ENCODE peak calls at places on chromosome 1, in ten cellular contexts. M is RWPE1, Q is Calu3, R is progenitor cell of endocrine pancreas, T is cardiac fibroblast, X is glutamatergic neuron, Y is pancreas, V is heart right ventricle, F is IMR-90, S is esophagus squamous epithelium. L is an unnamed sample.

GRCh38 chr1:48471103-48471502 is 901 bp downstream of the SPATA6 start:
- DNase-seq in M (no peak), Q (peak; percentile 2), F (no peak), R (no peak), T (peak; percentile 27), V (no peak), S (no peak), X (no peak), Y (no peak), L (no peak)

GRCh38 chr1:84069236-84069845 is 70.4 kb upstream of the TTLL7 start:
- DNase-seq in X (no peak), S (no peak), F (no peak), T (no peak), Y (no peak), Q (no peak), M (no peak), V (no peak), R (no peak), L (no peak)

GRCh38 chr1:189597083-189597482 is 880.6 kb downstream of the BRINP3 start:
- DNase-seq in M (no peak), X (no peak), F (no peak), S (no peak), R (no peak), V (no peak), Y (no peak), Q (peak; percentile 77), T (no peak), L (no peak)

GRCh38 chr1:33715195-33715811 is 148.6 kb upstream of the HMGB4 start:
- DNase-seq in Y (no peak), T (no peak), Q (no peak), F (no peak), S (no peak), M (no peak), V (no peak), R (no peak), X (no peak), L (no peak)

GRCh38 chr1:9835758-9836631 is 12.2 kb upstream of the CLSTN1 start:
- DNase-seq in M (peak; percentile 90), R (no peak), X (peak; percentile 69), Q (peak; percentile 15), V (no peak), Y (no peak), F (peak; percentile 13), T (peak; percentile 60), S (no peak), L (no peak)

GRCh38 chr1:157110003-157110402 is 10.4 kb upstream of the ETV3L start:
- DNase-seq in V (no peak), X (no peak), S (no peak), T (no peak), Q (no peak), R (no peak), M (no peak), Y (no peak), F (no peak), L (no peak)

GRCh38 chr1:161962094-161962887 is 61.4 kb downstream of the OLFML2B start:
- DNase-seq in X (no peak), M (peak; percentile 69), T (peak; percentile 82), Y (no peak), Q (peak; percentile 8), V (no peak), R (no peak), S (no peak), F (peak; percentile 87), L (peak; percentile 68)

GRCh38 chr1:10978719-10979118 is 33.7 kb upstream of the TARDBP start:
- DNase-seq in X (no peak), V (no peak), T (no peak), M (no peak), S (no peak), Y (no peak), F (no peak), R (no peak), Q (no peak), L (no peak)

GRCh38 chr1:45499415-45499769 is 481 bp downstream of the CCDC163 start:
- DNase-seq in T (no peak), F (no peak), X (no peak), Y (no peak), M (no peak), V (no peak), Q (no peak), R (no peak), S (no peak), L (peak; percentile 48)

DNA sequence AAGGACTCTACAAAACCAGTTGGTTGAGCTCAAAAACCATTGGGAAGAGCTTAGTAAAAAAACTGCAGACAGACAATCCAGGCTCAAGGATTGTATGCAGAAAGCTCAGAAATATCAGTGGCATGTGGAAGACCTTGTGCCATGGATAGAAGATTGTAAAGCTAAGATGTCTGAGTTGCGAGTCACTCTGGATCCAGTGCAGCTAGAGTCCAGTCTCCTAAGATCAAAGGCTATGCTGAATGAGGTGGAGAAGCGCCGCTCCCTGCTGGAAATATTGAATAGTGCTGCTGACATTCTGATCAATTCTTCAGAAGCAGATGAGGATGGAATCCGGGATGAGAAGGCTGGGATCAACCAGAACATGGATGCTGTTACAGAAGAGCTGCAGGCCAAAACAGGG is 104.0 kb upstream of the BMP8A start:
- DNase-seq in T (peak; percentile 82), V (no peak), F (peak; percentile 94), Y (no peak), S (no peak), X (no peak), R (no peak), Q (peak; percentile 36), M (peak; percentile 68), L (no peak)
- TF ChIP-seq CTCF in T (peak; percentile 34), V (no peak), F (peak; percentile 53), Y (no peak), S (no peak), X (no peak), R (no peak), Q (peak; percentile 36), M (no peak), L (no peak)

DNA sequence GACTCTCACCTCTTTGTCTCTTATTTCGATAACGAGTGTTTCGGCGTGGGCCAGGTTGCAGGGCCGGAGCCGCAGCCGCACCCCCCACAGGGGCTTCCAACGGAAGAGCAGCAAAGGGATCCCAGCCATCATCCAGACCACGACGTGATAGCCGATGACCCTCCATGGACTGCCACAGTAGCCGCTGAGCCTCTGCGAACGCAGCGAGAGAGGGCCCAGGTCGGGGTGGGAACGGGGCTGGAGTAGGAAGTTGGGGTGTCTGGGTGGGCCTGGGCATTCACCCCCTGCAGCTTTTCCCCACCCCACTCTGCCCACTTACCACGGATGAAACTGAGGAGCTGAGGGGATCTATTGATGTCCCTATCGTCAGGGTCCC is 6.4 kb downstream of the ATP13A2 start:
- DNase-seq in T (no peak), Q (no peak), V (no peak), M (no peak), X (no peak), Y (no peak), F (no peak), R (no peak), S (no peak), L (no peak)
- TF ChIP-seq CTCF in T (no peak), Q (no peak), V (no peak), M (no peak), X (no peak), Y (no peak), F (no peak), R (no peak), S (no peak), L (no peak)

DNA sequence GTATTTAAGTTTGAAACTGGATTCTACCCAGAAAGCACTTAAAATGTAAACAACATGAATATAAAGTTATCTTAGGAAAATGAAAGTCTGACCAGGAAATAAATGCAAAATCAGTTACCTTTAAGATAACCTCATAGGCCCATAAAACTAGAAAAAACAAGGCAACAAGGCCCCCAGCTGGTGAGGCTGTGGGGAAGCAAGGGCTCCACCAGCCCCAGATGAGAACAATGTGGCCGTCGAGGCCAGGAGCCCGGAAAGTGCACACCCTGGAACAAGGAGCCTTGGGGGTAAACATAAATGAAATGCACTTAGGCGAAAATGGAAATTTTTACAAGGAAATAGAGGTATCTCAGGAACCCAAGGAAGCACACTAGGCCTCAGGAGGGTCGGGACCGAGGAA is 37.9 kb upstream of the BMP8B start:
- DNase-seq in T (no peak), X (no peak), F (no peak), Q (no peak), M (no peak), S (no peak), R (no peak), Y (no peak), V (no peak), L (no peak)
- TF ChIP-seq CTCF in T (no peak), X (no peak), F (no peak), Q (no peak), M (no peak), S (no peak), R (no peak), Y (no peak), V (no peak), L (no peak)

DNA sequence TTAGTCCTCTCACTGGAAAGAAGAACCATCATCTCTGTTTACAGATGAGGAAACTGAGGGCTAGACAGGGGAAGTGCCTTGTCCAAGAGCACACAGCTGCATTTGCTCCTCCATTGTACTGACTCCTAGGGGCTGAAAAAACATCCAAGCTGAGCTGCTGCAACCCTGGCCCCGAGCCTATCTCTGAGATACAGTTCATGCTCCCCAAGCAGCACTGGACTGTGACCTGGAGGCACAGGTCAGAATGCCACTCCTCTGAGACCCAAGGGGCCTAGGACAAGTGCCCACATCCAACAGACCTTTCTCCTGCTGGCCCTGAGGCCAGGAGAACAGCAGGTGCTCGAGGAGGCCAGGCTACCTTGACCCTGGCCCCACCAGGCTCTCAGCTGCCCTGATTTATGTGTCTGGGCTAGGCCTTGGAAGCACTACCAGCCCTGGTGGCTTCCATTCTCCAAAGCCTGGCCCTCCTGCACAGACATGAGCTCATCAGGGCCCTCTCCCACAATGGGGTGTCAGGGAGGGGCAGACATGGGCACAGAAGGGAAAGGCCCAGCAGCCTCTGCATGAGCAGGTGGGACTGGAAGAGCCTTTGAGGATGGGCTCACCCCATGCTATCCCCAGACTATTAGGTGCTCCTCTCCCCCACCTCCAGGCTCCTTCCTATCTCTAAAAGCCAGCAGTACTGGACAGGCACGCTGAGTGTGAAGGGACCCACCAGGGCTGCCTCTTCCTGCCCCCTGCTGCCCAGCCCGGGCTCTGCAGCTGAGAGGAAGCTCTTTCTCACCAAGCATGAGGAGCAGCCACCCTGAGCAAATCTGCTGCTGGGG is 18.9 kb downstream of the ADGRB2 start:
- DNase-seq in F (peak; percentile 53), Q (peak; percentile 84), T (peak; percentile 76), M (no peak), Y (peak; percentile 80), V (peak; percentile 61), S (no peak), X (peak; percentile 87), R (peak; percentile 59), L (peak; percentile 87)
- TF ChIP-seq CTCF in F (peak; percentile 89), Q (peak; percentile 68), T (peak; percentile 95), M (no peak), Y (peak; percentile 39), V (peak; percentile 52), S (no peak), X (peak; percentile 76), R (peak; percentile 73), L (peak; percentile 70)

DNA sequence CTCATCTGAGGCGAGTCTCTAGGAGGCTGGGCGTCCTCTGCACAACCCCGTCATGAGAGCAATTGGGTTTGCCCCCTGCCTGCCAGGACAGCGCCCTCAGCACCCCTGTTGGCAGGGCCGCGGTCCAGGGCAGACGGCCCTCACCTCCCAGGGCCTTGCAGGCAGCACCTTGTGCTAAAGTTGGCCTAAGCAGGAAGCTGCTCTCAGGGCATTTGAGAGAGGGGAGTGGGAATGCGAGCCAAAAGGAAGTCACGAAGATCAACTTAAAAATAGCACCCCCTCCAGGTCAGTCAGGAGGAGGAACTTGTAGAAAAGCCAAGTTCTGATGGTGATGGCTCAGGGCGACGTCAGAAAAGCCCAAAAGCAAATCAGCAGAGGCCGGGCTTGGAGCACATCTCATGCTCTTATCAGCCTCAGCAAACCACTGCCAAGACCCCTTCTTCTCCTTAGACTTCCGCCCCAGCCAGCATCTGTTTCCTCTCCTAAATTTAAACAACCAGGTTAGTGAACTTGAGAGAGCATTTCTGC is 12.6 kb upstream of the ADORA3 start:
- DNase-seq in T (peak; percentile 82), R (no peak), Y (no peak), S (no peak), X (no peak), V (peak; percentile 47), Q (no peak), F (peak; percentile 82), M (peak; percentile 8), L (peak; percentile 68)
- TF ChIP-seq CTCF in T (peak; percentile 33), R (peak; percentile 10), Y (no peak), S (no peak), X (peak; percentile 33), V (peak; percentile 29), Q (no peak), F (peak; percentile 33), M (no peak), L (peak; percentile 21)

L was measured in GM20000.